ENCODE peak calls at places on chromosomes 11 and 22, in ten cellular contexts. H is BJ, Z is PC-3, N is endodermal cell, O is heart right ventricle, G is glutamatergic neuron, L is cardiac muscle cell, W is GM13977, S is prostate gland, E is fibroblast of lung. B is an unnamed sample.

GRCh38 chr11:128825050-128825806 is 41.9 kb downstream of the KCNJ1 start:
- DNase-seq in H (no peak), Z (no peak), N (no peak), O (no peak), G (no peak), L (peak; percentile 25), W (no peak), S (no peak), E (no peak), B (no peak)

GRCh38 chr11:39910087-39910486 is 1549.4 kb downstream of the LRRC4C start:
- DNase-seq in H (no peak), Z (no peak), N (no peak), O (no peak), G (no peak), L (no peak), W (no peak), S (no peak), E (no peak), B (no peak)

GRCh38 chr11:28834877-28835276 is 726.7 kb downstream of the METTL15 start:
- DNase-seq in H (peak; percentile 63), Z (peak; percentile 84), N (no peak), O (no peak), G (no peak), L (peak; percentile 55), W (no peak), S (no peak), E (peak; percentile 72), B (no peak)

GRCh38 chr11:44630511-44631210 is 65.2 kb downstream of the CD82 start:
- DNase-seq in H (no peak), Z (no peak), N (peak; percentile 18), O (no peak), G (no peak), L (no peak), W (peak; percentile 3), S (peak; percentile 2), E (no peak), B (peak; percentile 10)

GRCh38 chr22:44363214-44363979 is 50.6 kb upstream of the SHISAL1 start:
- DNase-seq in H (peak; percentile 87), Z (peak; percentile 93), N (peak; percentile 43), O (peak; percentile 92), G (peak; percentile 11), L (peak; percentile 99), W (no peak), S (no peak), E (peak; percentile 97), B (peak; percentile 50)

GRCh38 chr22:23762866-23763578 is at the start of gene C22orf15:
- DNase-seq in H (no peak), Z (no peak), N (peak; percentile 81), O (no peak), G (no peak), L (peak; percentile 66), W (no peak), S (no peak), E (no peak), B (no peak)

GRCh38 chr11:110367571-110367970 is 62.2 kb upstream of the FDX1 start:
- DNase-seq in H (no peak), Z (peak; percentile 50), N (no peak), O (no peak), G (no peak), L (peak; percentile 21), W (no peak), S (no peak), E (peak; percentile 37), B (no peak)

GRCh38 chr11:94675788-94676187 is 92.4 kb upstream of the AMOTL1 start:
- DNase-seq in H (no peak), Z (peak; percentile 67), N (no peak), O (no peak), G (no peak), L (no peak), W (no peak), S (no peak), E (no peak), B (no peak)

GRCh38 chr11:61467609-61468401 is 37.9 kb downstream of the SDHAF2 start:
- DNase-seq in H (no peak), Z (no peak), N (no peak), O (peak; percentile 36), G (no peak), L (no peak), W (no peak), S (no peak), E (no peak), B (no peak)

GRCh38 chr11:125170406-125171031 is 6.0 kb downstream of the PKNOX2 start:
- DNase-seq in H (no peak), Z (no peak), N (peak; percentile 62), O (peak; percentile 80), G (no peak), L (peak; percentile 97), W (no peak), S (no peak), E (peak; percentile 97), B (peak; percentile 55)

GRCh38 chr11:100445231-100445735 is 241.8 kb upstream of the ARHGAP42 start:
- DNase-seq in H (no peak), Z (peak; percentile 59), N (no peak), O (peak; percentile 47), G (no peak), L (peak; percentile 8), W (no peak), S (peak; percentile 5), E (no peak), B (peak; percentile 31)

GRCh38 chr11:78901831-78902230 is 327.2 kb upstream of the NARS2 start:
- DNase-seq in H (no peak), Z (no peak), N (no peak), O (no peak), G (no peak), L (no peak), W (no peak), S (no peak), E (no peak), B (no peak)

DNA sequence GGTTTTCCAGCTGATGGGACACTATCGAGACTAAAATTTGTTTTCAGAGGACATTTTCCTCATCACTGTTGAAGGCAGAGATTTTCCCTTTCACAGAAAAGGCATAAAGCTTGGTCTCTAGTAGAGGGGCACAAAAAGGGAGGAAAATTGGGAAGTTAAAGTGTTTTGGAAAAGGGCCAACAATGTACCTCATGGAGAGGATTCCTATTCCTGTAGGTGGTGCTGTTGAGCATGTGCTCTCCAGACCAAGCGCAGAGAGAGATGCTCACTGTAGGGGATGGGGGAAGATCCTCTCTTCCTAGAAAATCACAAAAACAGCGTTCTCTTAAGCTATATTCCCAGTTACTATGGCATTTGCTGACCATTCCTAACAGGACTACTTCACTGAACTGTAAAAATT is 44.9 kb downstream of the OR4C46 start:
- DNase-seq in H (no peak), Z (peak; percentile 4), N (no peak), O (no peak), G (no peak), L (no peak), W (no peak), S (no peak), E (no peak), B (no peak)
- TF ChIP-seq CTCF in H (no peak), Z (peak; percentile 23), N (peak; percentile 29), O (no peak), G (no peak), L (no peak), W (no peak), S (no peak), E (no peak), B (no peak)

DNA sequence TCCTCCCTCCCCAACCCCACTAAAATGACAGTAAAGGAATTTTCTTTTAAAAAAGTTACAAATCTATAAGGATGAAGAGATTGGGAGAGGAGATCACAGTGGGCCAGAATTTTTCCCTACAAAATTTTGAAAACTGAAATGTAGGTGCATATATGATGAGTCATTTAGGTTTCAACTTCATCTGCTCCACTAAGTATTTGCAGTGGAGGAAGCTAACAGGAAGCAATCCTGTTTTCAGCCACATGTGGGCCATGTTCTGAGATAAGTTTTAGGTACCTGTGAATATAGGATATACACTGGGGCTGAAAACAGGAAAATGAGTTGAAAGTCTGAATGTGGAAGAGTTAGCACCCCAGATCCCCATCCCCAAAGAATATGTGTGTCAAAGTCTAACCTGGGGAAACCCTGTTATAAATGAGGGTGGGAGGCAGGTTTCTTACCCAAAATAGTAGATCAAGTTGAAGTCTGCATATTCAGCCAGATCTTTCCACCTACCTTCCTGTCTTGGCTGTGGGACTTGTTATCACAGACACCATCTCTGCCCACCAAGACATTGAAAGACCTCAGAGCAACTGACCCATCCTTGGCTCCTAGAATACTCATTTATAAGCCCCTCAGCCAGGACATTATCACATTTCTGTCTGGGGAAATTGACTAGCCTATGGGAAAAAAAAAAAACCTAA is 87.3 kb downstream of the PACS1 start:
- DNase-seq in H (no peak), Z (peak; percentile 59), N (no peak), O (no peak), G (no peak), L (peak; percentile 4), W (peak; percentile 28), S (no peak), E (no peak), B (no peak)
- TF ChIP-seq CTCF in H (no peak), Z (peak; percentile 26), N (peak; percentile 26), O (no peak), G (no peak), L (no peak), W (no peak), S (no peak), E (no peak), B (no peak)

DNA sequence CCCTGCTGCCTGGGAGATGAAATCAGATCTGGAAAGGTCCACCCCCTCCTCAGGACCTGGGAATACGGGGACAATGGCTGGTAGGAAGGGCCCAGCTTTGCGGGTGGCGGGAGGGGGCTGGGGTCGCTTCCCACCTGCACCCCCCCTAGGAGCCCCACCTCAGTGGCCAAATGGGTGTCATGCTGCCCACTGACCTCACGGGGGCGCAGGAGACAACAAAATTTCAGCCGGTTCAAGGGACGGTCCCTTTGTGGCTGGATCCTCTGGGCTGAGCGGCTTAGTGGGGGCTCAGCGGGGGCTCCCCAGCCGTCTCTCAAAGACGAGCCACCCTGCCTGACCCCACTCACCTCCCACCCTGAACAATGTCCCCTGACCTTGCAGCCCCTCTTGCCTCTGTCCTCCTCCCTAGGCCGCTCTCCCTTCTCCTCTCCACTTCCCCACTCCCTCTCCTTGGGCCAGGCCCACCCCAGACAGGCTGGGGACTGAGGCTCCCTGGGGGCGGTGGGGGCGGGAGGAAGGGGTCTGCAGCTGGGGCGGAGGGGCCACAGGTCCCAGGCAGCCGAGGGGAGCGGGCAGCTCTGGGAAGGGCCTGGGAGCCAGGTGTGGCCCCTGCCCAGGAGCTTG is 39.3 kb upstream of the H19 start:
- DNase-seq in H (no peak), Z (no peak), N (no peak), O (no peak), G (no peak), L (no peak), W (no peak), S (no peak), E (no peak), B (no peak)
- TF ChIP-seq CTCF in H (no peak), Z (no peak), N (no peak), O (no peak), G (no peak), L (no peak), W (no peak), S (no peak), E (no peak), B (no peak)

DNA sequence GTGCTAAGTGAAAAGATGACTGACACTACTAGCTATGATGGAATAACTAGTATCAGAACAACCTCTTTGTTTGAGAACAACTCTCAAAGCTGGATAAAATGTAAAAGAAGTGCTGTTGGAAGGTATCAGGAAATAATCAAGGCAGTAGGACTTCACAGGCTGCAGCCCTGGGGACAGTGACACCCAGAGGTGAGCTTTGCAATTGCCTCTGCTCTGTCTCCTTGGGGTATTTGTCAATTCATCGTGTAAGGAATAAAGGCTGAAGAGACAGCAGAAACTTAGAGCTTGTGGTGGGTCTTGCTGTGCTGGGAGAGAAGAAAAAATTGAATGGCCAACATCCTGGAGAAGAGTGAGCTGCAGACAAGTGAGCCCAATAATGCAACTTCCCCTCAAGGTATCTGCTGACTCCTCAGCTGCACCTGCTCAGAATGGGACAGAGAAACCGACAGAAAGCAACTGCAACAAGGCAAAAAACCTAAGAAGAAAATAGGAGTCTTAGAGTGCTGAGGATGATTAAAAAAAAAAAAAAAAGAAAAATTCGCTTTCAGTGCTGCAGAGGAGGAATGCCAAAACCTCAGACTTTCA is 141.1 kb downstream of the RCN1 start:
- DNase-seq in H (no peak), Z (peak; percentile 62), N (peak; percentile 87), O (no peak), G (peak; percentile 56), L (peak; percentile 54), W (peak; percentile 46), S (no peak), E (peak; percentile 14), B (peak; percentile 43)
- TF ChIP-seq CTCF in H (peak; percentile 61), Z (peak; percentile 84), N (peak; percentile 89), O (no peak), G (peak; percentile 67), L (peak; percentile 83), W (peak; percentile 73), S (no peak), E (peak; percentile 49), B (peak; percentile 42)

B was measured in testis.